ENCODE peak calls at places on chromosomes 3 and 15, in seven cellular contexts. P is Caco-2; T is gastrocnemius medialis; Z is Kasumi-1; R is CD4-positive, alpha-beta memory T cell; Y is MCF 10A; U is HTR-8/SVneo. O is an unnamed sample.

GRCh38 chr3:39330824-39331223 is 1.3 kb downstream of the CCR8 start:
- DNase-seq in P (no peak), Y (no peak), U (no peak), T (no peak), Z (no peak), R (no peak), O (no peak)

GRCh38 chr15:68186671-68187397 is 18.3 kb downstream of the CALML4 start:
- DNase-seq in T (peak), P (no peak), Z (no peak), U (no peak), Y (peak), R (no peak), O (no peak)

GRCh38 chr3:104635872-104636580 is 730.7 kb upstream of the ALCAM start:
- DNase-seq in T (no peak), U (no peak), P (no peak), Z (no peak), R (no peak), Y (no peak), O (no peak)

GRCh38 chr3:170244566-170244965 is 22.3 kb downstream of the PRKCI start:
- DNase-seq in U (no peak), Z (no peak), R (no peak), Y (no peak), T (no peak), P (no peak), O (no peak)

GRCh38 chr15:74176262-74177208 is 3.0 kb downstream of the ISLR start:
- DNase-seq in Y (no peak), R (no peak), T (no peak), Z (no peak), P (no peak), U (no peak), O (no peak)

GRCh38 chr15:48507416-48508065 is 138.0 kb downstream of the FBN1 start:
- DNase-seq in Y (peak), U (peak), T (no peak), Z (peak), R (no peak), P (no peak), O (peak)

GRCh38 chr3:170721563-170721962 is 135.7 kb upstream of the SLC7A14 start:
- DNase-seq in T (no peak), Y (peak), Z (no peak), R (no peak), U (no peak), P (no peak), O (no peak)

GRCh38 chr3:46065294-46065705 is 38.0 kb upstream of the XCR1 start:
- DNase-seq in U (no peak), R (peak), Y (peak), T (peak), P (peak), Z (no peak), O (no peak)

GRCh38 chr3:81716870-81717509 is 44.5 kb downstream of the GBE1 start:
- DNase-seq in T (peak), Z (no peak), U (no peak), P (no peak), R (no peak), Y (peak), O (peak)

GRCh38 chr15:24784506-24784905 is 108.9 kb downstream of the NPAP1 start:
- DNase-seq in R (no peak), Y (no peak), P (no peak), T (no peak), Z (no peak), U (no peak), O (no peak)

GRCh38 chr3:38580450-38581382 is 68.8 kb downstream of the SCN5A start:
- DNase-seq in Z (no peak), P (no peak), Y (no peak), U (no peak), T (no peak), R (no peak), O (no peak)

GRCh38 chr3:169526246-169526645 is 137.3 kb downstream of the MECOM start:
- DNase-seq in T (no peak), P (no peak), Y (peak), Z (no peak), U (no peak), R (no peak), O (no peak)